ENCODE peak calls at places on chromosome 20, in seven cellular contexts. P is H9, D is IMR-90, K is neuronal stem cell, X is mesendoderm, W is H1, Z is trophoblast cell. J is an unnamed sample.

GRCh38 chr20:1844723-1845523 is 50.3 kb upstream of the SIRPA start:
- DNase-seq in K (no peak), W (no peak), D (peak), Z (peak), X (no peak), P (no peak), J (peak)

GRCh38 chr20:40714109-40714508 is 25.1 kb upstream of the MAFB start:
- DNase-seq in P (no peak), D (no peak), W (no peak), Z (no peak), K (no peak), X (no peak), J (no peak)

GRCh38 chr20:40438161-40438835 is 250.7 kb downstream of the MAFB start:
- DNase-seq in K (no peak), W (no peak), Z (no peak), P (no peak), X (peak), D (no peak), J (no peak)

GRCh38 chr20:43442310-43442880 is 15.3 kb upstream of the SRSF6 start:
- DNase-seq in P (peak), D (peak), Z (no peak), W (no peak), X (peak), K (no peak), J (no peak)

GRCh38 chr20:1888796-1889463 is 6.3 kb upstream of the SIRPA start:
- DNase-seq in W (no peak), K (no peak), D (peak), X (peak), Z (no peak), P (no peak), J (peak)

GRCh38 chr20:62136283-62137091 is 6.7 kb downstream of the PSMA7 start:
- DNase-seq in K (no peak), X (peak), W (no peak), P (peak), Z (peak), D (peak), J (peak)

GRCh38 chr20:34872604-34873224 is at the start of gene GGT7:
- DNase-seq in Z (peak), W (peak), D (peak), K (peak), P (peak), X (peak), J (peak)

GRCh38 chr20:51473256-51473655 is 69.3 kb downstream of the NFATC2 start:
- DNase-seq in W (no peak), P (no peak), K (no peak), D (no peak), X (no peak), Z (no peak), J (no peak)

GRCh38 chr20:57613481-57613921 is 6.7 kb downstream of the ZBP1 start:
- DNase-seq in K (no peak), P (no peak), Z (no peak), W (no peak), X (no peak), D (no peak), J (no peak)

GRCh38 chr20:5843054-5843731 is 93.0 kb downstream of the SHLD1 start:
- DNase-seq in P (no peak), K (no peak), Z (no peak), X (no peak), W (no peak), D (no peak), J (no peak)

GRCh38 chr20:13373400-13373799 is 152.3 kb downstream of the ISM1 start:
- DNase-seq in D (no peak), X (no peak), W (no peak), Z (no peak), K (no peak), P (no peak), J (no peak)

GRCh38 chr20:6160736-6161135 is 37.9 kb upstream of the FERMT1 start:
- DNase-seq in D (no peak), P (no peak), Z (no peak), W (no peak), X (no peak), K (no peak), J (no peak)

GRCh38 chr20:32976746-32977145 is 27.5 kb downstream of the SUN5 start:
- DNase-seq in Z (no peak), X (peak), K (no peak), P (peak), W (no peak), D (no peak), J (no peak)

GRCh38 chr20:17969276-17969883 is 562 bp downstream of the MGME1 start:
- DNase-seq in D (no peak), Z (peak), K (no peak), W (no peak), P (no peak), X (peak), J (peak)

GRCh38 chr20:2742934-2743559 is 50.5 kb downstream of the EBF4 start:
- DNase-seq in X (peak), P (peak), Z (peak), W (peak), K (peak), D (peak), J (peak)

GRCh38 chr20:61464634-61465033 is 212.6 kb downstream of the CDH4 start:
- DNase-seq in W (no peak), K (no peak), X (no peak), D (no peak), Z (no peak), P (no peak), J (no peak)

GRCh38 chr20:46998497-46999190 is 104.0 kb downstream of the EYA2 start:
- DNase-seq in K (no peak), P (no peak), D (no peak), W (no peak), X (peak), Z (no peak), J (no peak)

GRCh38 chr20:35312348-35312747 is 20.1 kb upstream of the FAM83C start:
- DNase-seq in P (no peak), X (peak), Z (no peak), D (peak), K (no peak), W (no peak), J (peak)

GRCh38 chr20:46483879-46484278 is 29.5 kb downstream of the ZNF334 start:
- DNase-seq in Z (no peak), K (no peak), D (no peak), X (no peak), W (no peak), P (no peak), J (no peak)

GRCh38 chr20:4886771-4887527 is 114.4 kb downstream of the SLC23A2 start:
- DNase-seq in X (no peak), P (no peak), W (no peak), Z (no peak), K (no peak), D (no peak), J (no peak)

GRCh38 chr20:61487346-61488022 is 235.4 kb downstream of the CDH4 start:
- DNase-seq in X (no peak), W (no peak), P (peak), D (no peak), Z (no peak), K (no peak), J (no peak)

GRCh38 chr20:58014628-58015315 is 213.7 kb downstream of the ANKRD60 start:
- DNase-seq in D (no peak), P (peak), W (no peak), K (no peak), Z (no peak), X (no peak), J (no peak)

GRCh38 chr20:49948809-49949507 is 12.8 kb downstream of the RNF114 start:
- DNase-seq in W (no peak), K (no peak), D (peak), X (no peak), Z (no peak), P (no peak), J (peak)

GRCh38 chr20:16363832-16364687 is 209.2 kb downstream of the KIF16B start:
- DNase-seq in P (no peak), X (no peak), Z (no peak), K (no peak), D (no peak), W (no peak), J (no peak)

GRCh38 chr20:54015496-54015895 is 54.9 kb downstream of the BCAS1 start:
- DNase-seq in Z (no peak), D (no peak), K (no peak), X (no peak), W (no peak), P (no peak), J (no peak)

GRCh38 chr20:24364464-24364863 is 105.0 kb upstream of the SYNDIG1 start:
- DNase-seq in P (no peak), W (no peak), X (peak), Z (no peak), K (no peak), D (no peak), J (no peak)

GRCh38 chr20:49482621-49483017 is at the start of gene KCNB1:
- DNase-seq in W (peak), P (peak), X (peak), K (peak), Z (peak), D (peak), J (peak)

GRCh38 chr20:57326667-57327455 is 2.7 kb upstream of the SPO11 start:
- DNase-seq in W (peak), Z (peak), K (no peak), D (no peak), P (peak), X (peak), J (no peak)

GRCh38 chr20:49685809-49686208 is 27.9 kb downstream of the B4GALT5 start:
- DNase-seq in X (no peak), D (peak), K (no peak), Z (no peak), P (no peak), W (no peak), J (peak)

GRCh38 chr20:41380551-41381262 is 14.1 kb upstream of the EMILIN3 start:
- DNase-seq in Z (no peak), W (no peak), D (no peak), P (no peak), X (no peak), K (no peak), J (no peak)

DNA sequence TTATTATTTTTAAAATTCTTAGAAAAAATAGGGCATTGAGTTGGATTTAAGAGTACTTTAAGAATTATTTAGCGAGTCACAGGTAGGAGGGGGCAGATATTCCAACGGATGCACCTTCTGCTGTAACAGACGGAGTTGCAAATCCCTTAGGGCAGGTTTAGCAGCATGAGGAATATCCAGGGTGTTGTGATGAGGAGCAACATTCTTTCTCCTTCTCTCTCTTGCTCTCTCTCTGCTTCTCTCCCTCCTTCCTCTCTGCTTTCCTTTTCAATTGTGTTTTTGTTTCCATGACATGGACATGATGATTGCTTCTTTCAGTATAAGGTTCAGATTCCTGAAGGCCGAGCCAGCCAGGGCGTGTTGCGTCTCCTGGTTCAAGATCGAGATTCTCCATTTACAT is 28.9 kb downstream of the CDH26 start:
- DNase-seq in W (no peak), D (no peak), K (no peak), Z (no peak), P (no peak), X (peak), J (no peak)
- H4K8ac ChIP-seq in W (no peak), D (no peak), K (no peak), Z (no peak), P (no peak), X (no peak), J (no peak)

DNA sequence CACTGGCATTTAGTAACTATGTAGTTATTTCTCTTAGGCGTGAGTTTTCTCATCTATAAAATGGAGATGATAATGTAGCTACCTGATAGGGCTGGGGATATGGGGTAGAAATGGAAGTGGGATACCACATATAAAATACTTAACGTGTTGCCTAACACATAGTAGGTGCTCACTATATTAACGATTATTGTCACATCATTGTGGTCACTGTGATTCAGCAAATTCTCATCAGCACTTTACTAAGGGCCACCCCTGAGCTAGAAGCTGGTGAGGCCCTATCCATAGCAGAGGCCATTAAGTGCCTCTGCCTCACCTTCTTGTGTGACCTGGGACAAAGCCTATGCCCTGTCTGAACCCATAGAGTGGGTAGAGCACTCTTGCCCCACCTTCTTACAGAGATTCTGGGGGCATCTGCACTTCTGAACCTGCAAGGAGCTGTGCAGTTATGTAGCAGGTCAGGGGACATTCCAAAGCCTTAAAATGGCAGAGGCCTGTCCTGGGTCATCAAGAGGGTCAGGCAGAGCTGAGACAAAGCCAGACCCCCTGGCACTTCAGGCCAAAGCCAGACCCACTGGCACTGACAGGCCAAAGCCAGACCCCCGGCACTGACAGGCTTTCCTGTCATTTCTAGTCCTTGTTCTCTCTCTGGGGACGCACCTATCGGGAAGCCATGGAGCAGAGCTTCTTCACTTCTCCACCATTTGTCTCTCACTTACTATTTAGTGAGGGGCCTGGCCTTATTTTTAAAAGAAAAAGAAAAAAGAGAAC is 7.0 kb upstream of the RIMS4 start:
- DNase-seq in P (no peak), K (no peak), Z (no peak), D (no peak), W (no peak), X (no peak), J (no peak)
- H2BK5ac ChIP-seq in P (no peak), K (no peak), Z (no peak), D (no peak), W (no peak), X (no peak), J (no peak)

GRCh38 chr20:23034721-23035671 is at the start of gene SSTR4:
- DNase-seq in W (peak), X (no peak), K (no peak), Z (no peak), P (no peak), D (no peak), J (no peak)
- H4K8ac ChIP-seq in W (no peak), X (no peak), K (no peak), Z (no peak), P (no peak), D (no peak), J (no peak)

GRCh38 chr20:63268671-63269439 is 3.8 kb upstream of the ARFGAP1 start:
- DNase-seq in Z (peak), W (no peak), K (no peak), X (peak), D (no peak), P (no peak), J (no peak)
- H2BK5ac ChIP-seq in Z (no peak), W (peak), K (peak), X (no peak), D (no peak), P (no peak), J (no peak)

DNA sequence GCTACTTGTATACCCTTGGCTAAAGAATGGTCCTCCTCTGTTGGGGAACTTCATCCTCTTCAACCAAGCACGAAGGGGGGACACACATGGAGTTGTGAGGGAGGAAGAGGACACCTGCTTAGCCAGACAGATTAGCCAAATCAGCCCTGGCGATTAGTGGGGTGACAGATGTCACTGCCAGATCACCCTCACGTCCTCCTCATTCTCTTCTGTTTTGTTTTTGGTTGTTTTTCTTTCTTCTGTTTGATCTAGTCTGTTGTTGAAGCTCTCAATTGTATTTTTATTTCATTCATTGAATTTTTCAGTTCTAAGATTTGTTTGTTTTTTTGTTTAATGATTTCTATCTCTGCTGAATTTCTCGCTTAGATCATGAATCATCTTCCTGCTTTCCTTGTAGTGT is 27.5 kb upstream of the NKX2-4 start:
- DNase-seq in P (no peak), D (no peak), X (no peak), Z (no peak), W (no peak), K (no peak), J (no peak)
- H4K8ac ChIP-seq in P (no peak), D (no peak), X (no peak), Z (no peak), W (no peak), K (no peak), J (no peak)

J was measured in mesenchymal stem cell.